ENCODE peak calls at places on chromosomes 6 and 20, in six cellular contexts. P, Q, J, F, T and M are unnamed samples.

GRCh38 chr6:76770166-76770565 is 693.1 kb downstream of the HTR1B start:
- DNase-seq in P (no peak), Q (no peak), J (no peak), F (peak), T (no peak), M (no peak)

GRCh38 chr6:583116-583515 is 73.8 kb downstream of the HUS1B start:
- DNase-seq in P (no peak), Q (no peak), J (no peak), F (no peak), T (no peak), M (no peak)

GRCh38 chr6:139882234-139882633 is 507.8 kb upstream of the CITED2 start:
- DNase-seq in P (no peak), Q (no peak), J (peak), F (peak), T (peak), M (no peak)

GRCh38 chr6:52512199-52512598 is 64.7 kb downstream of the TRAM2 start:
- DNase-seq in P (no peak), Q (no peak), J (peak), F (no peak), T (peak), M (no peak)

GRCh38 chr6:110039364-110039995 is 61.4 kb downstream of the GPR6 start:
- DNase-seq in P (peak), Q (peak), J (peak), F (peak), T (peak), M (peak)

GRCh38 chr20:54209216-54209813 is 1.4 kb downstream of the PFDN4 start:
- DNase-seq in P (no peak), Q (no peak), J (no peak), F (peak), T (no peak), M (no peak)

GRCh38 chr20:53865905-53866786 is 204.2 kb downstream of the BCAS1 start:
- DNase-seq in P (peak), Q (no peak), J (peak), F (peak), T (peak), M (peak)

GRCh38 chr20:48550814-48551213 is 277.0 kb downstream of the PREX1 start:
- DNase-seq in P (no peak), Q (no peak), J (no peak), F (no peak), T (no peak), M (no peak)

GRCh38 chr20:63657260-63657936 is 714 bp upstream of the RTEL1 start:
- DNase-seq in P (no peak), Q (no peak), J (no peak), F (no peak), T (no peak), M (no peak)

GRCh38 chr20:5987383-5987782 is 36.9 kb downstream of the MCM8 start:
- DNase-seq in P (no peak), Q (no peak), J (no peak), F (no peak), T (no peak), M (no peak)

GRCh38 chr6:168128006-168128630 is 49.1 kb upstream of the FRMD1 start:
- DNase-seq in P (peak), Q (no peak), J (no peak), F (no peak), T (no peak), M (no peak)

GRCh38 chr6:2958331-2958711 is 13.0 kb downstream of the SERPINB6 start:
- DNase-seq in P (no peak), Q (no peak), J (no peak), F (no peak), T (no peak), M (no peak)

GRCh38 chr6:169663468-169663867 is 38.4 kb downstream of the WDR27 start:
- DNase-seq in P (no peak), Q (no peak), J (no peak), F (no peak), T (no peak), M (no peak)
- H2BK15ac ChIP-seq in P (no peak), Q (no peak), J (no peak), F (no peak), T (no peak), M (no peak)

DNA sequence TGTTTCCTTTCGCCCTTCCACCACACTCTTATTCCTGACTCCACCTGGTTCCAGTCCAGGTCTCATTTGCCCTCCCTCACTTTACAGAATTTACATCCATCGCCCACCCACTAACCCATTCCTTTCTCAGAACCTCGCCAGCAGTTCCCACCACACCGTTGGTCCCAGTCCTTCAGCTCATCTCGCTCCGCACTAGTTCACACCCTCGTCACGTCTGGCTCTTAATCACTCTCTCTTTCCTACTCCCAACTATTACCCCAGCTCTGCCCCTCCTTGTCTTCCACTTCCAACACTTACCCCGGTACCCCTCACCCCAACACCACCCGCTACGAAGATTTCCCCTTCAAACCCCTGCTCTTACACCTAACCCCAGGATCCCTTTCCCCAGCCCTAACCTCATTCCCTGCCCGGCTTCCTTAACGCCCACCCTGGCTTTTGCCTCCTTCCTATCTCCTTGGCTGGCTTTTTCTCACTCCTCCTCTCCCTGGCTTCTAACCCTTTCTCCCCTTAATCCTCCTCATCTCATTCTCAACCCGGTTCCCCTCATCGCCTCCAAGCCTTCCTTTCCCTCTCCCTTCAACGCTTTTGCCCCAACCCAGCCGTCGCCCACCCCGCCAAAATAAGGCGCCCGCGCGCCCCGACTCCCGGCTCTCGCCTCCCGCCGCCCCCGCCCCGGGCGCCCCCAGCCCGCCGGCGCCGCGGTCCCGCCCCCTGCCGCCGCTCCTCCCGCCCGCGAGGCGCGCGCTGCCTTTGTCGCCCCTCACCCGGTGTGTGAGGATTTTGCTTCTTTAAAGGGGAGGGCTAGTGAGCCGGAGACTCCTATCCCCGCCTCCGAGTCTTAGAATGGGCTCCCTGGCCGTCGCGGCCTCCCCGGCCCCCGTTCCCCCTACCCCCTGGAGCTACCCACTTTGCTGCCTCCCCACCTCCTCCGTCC is 542 bp downstream of the USP49 start:
- DNase-seq in P (peak), Q (no peak), J (no peak), F (peak), T (peak), M (no peak)
- H3K4ac ChIP-seq in P (no peak), Q (peak), J (peak), F (no peak), T (no peak), M (no peak)

GRCh38 chr6:144796070-144796469 is 510.9 kb downstream of the UTRN start:
- DNase-seq in P (no peak), Q (no peak), J (no peak), F (no peak), T (no peak), M (no peak)

GRCh38 chr6:144797881-144798589 is 512.9 kb downstream of the UTRN start:
- DNase-seq in P (no peak), Q (no peak), J (peak), F (no peak), T (peak), M (no peak)

DNA sequence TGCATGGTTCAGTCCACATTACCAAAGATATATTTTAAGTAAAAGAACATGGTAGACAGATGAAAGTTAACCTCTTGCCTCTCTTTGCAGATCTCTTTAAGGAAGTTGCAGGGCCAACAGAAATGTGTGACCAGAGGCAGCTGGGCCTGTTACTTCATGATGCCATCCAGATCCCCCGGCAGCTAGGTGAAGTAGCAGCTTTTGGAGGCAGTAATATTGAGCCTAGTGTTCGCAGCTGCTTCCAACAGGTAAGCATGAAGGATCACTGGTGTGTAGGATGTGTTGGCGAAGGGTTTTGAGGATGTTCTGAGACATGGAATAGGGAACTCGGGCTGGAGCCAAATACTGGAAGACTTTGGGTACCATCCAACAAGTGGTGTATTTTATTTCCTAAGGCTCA is 508.6 kb downstream of the UTRN start:
- DNase-seq in P (no peak), Q (no peak), J (no peak), F (no peak), T (no peak), M (no peak)
- H2BK15ac ChIP-seq in P (no peak), Q (no peak), J (no peak), F (no peak), T (no peak), M (no peak)

GRCh38 chr6:15249371-15250019 is 3.6 kb downstream of the JARID2 start:
- DNase-seq in P (no peak), Q (no peak), J (no peak), F (no peak), T (no peak), M (no peak)
- H3K4ac ChIP-seq in P (no peak), Q (no peak), J (peak), F (no peak), T (no peak), M (no peak)

GRCh38 chr6:88481519-88481918 is 315.4 kb upstream of the CNR1 start:
- DNase-seq in P (no peak), Q (no peak), J (no peak), F (no peak), T (no peak), M (no peak)
- H2BK15ac ChIP-seq in P (no peak), Q (no peak), J (no peak), F (no peak), T (no peak), M (no peak)

GRCh38 chr6:33426590-33427563 is 7.0 kb downstream of the SYNGAP1 start:
- DNase-seq in P (peak), Q (no peak), J (no peak), F (peak), T (peak), M (no peak)

GRCh38 chr6:33427585-33428218 is 7.8 kb downstream of the SYNGAP1 start:
- DNase-seq in P (peak), Q (no peak), J (no peak), F (peak), T (peak), M (no peak)

GRCh38 chr6:33428891-33429744 is 9.3 kb downstream of the SYNGAP1 start:
- DNase-seq in P (no peak), Q (no peak), J (no peak), F (no peak), T (no peak), M (no peak)

GRCh38 chr6:33429745-33430042 is 9.8 kb downstream of the SYNGAP1 start:
- DNase-seq in P (no peak), Q (no peak), J (no peak), F (no peak), T (no peak), M (no peak)

DNA sequence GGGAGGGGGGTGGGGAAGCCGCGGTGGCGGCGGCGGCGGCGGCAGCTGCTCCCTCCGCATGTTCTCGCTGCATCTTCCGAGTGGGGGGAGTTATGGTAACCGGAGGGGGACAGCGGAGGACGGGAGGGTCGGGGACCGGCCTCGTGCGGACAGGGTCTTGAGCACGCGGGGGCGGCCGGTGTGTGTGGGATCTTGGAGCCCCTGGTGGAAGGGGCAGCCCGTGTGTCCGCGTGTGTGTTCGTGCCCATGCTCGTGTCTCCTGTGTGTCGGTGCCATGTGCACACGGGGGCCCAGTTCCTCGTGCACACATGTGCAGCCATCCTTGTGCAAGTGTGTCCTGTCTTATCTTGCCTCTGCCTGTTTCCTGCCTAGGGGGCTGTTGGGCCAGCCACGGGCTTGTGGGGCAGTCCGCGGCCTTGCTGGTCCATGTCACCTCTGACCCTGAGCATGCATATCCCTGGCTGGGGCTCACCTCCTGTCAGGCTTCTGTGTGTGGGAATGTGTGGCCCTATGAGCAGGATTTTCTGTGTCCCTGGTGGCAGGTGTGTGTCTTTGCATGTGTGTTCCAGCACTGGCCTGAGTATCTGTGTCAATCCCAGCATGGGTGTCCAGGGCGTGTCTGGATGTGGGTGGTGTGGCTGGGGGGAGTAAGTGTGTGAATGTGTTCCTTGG is 8.5 kb downstream of the SYNGAP1 start:
- DNase-seq in P (peak), Q (no peak), J (no peak), F (peak), T (peak), M (no peak)
- H3K4ac ChIP-seq in P (no peak), Q (no peak), J (peak), F (peak), T (no peak), M (peak)

GRCh38 chr6:83368582-83368981 is 62.3 kb downstream of the ME1 start:
- DNase-seq in P (no peak), Q (no peak), J (no peak), F (no peak), T (no peak), M (no peak)
- H2BK15ac ChIP-seq in P (no peak), Q (no peak), J (no peak), F (no peak), T (no peak), M (no peak)

GRCh38 chr6:137868721-137869631 is 1.9 kb downstream of the TNFAIP3 start:
- DNase-seq in P (no peak), Q (no peak), J (no peak), F (no peak), T (no peak), M (no peak)
- H3K4ac ChIP-seq in P (no peak), Q (no peak), J (no peak), F (no peak), T (no peak), M (no peak)

GRCh38 chr6:142934599-142934998 is 10.4 kb downstream of the HIVEP2 start:
- DNase-seq in P (no peak), Q (no peak), J (no peak), F (no peak), T (no peak), M (no peak)
- H2BK15ac ChIP-seq in P (no peak), Q (no peak), J (no peak), F (no peak), T (no peak), M (no peak)